ENCODE peak calls at places on chromosomes 7 and 10, in four cellular contexts. C is A549, T is HepG2, E is GM12878. G is an unnamed sample.
A peak's percentile ranks its signal among the peaks of the same experiment; 100 is the strongest.

GRCh38 chr7:138460649-138461607 is 869 bp downstream of the TRIM24 start:
- DNase-seq in C (peak; percentile 46), T (no peak), E (no peak), G (peak; percentile 83)

GRCh38 chr7:44973610-44974401 is 5.0 kb downstream of the MYO1G start:
- DNase-seq in T (peak; percentile 34), E (no peak), C (no peak), G (peak; percentile 76)

GRCh38 chr7:27186450-27187157 is 1.6 kb upstream of the HOXA11 start:
- DNase-seq in C (no peak), E (no peak), T (no peak), G (no peak)

GRCh38 chr10:98349508-98349922 is 65.5 kb downstream of the PYROXD2 start:
- DNase-seq in E (no peak), C (no peak), T (no peak), G (no peak)

GRCh38 chr7:49166441-49166840 is 242.1 kb downstream of the CDC14C start:
- DNase-seq in T (no peak), E (no peak), C (no peak), G (no peak)

GRCh38 chr7:129462445-129462844 is 28.2 kb downstream of the STRIP2 start:
- DNase-seq in C (no peak), E (no peak), T (no peak), G (no peak)

GRCh38 chr7:135386181-135386580 is 123.7 kb downstream of the CNOT4 start:
- DNase-seq in C (no peak), T (no peak), E (no peak), G (no peak)

GRCh38 chr10:58963101-58963534 is 213.3 kb upstream of the PHYHIPL start:
- DNase-seq in C (no peak), E (no peak), T (peak; percentile 70), G (no peak)

GRCh38 chr10:27513451-27514191 is 9.5 kb downstream of the RAB18 start:
- DNase-seq in T (no peak), C (no peak), E (no peak), G (no peak)

GRCh38 chr7:39819514-39819913 is 130.5 kb upstream of the CDK13 start:
- DNase-seq in C (no peak), T (no peak), E (no peak), G (no peak)

GRCh38 chr10:50619882-50620281 is 3.9 kb downstream of the SGMS1 start:
- DNase-seq in T (no peak), E (no peak), C (no peak), G (no peak)

GRCh38 chr7:84021292-84021898 is 173.2 kb downstream of the SEMA3A start:
- DNase-seq in C (no peak), T (no peak), E (no peak), G (no peak)
- TF ChIP-seq POLR2AphosphoS2 in C (no peak), T (no peak), E (no peak), G (no peak)

GRCh38 chr7:130890176-130891020 is 156.4 kb upstream of the KLF14 start:
- DNase-seq in T (no peak), C (no peak), E (no peak), G (no peak)
- TF ChIP-seq JUNB in T (no peak), C (no peak), E (no peak), G (no peak)

DNA sequence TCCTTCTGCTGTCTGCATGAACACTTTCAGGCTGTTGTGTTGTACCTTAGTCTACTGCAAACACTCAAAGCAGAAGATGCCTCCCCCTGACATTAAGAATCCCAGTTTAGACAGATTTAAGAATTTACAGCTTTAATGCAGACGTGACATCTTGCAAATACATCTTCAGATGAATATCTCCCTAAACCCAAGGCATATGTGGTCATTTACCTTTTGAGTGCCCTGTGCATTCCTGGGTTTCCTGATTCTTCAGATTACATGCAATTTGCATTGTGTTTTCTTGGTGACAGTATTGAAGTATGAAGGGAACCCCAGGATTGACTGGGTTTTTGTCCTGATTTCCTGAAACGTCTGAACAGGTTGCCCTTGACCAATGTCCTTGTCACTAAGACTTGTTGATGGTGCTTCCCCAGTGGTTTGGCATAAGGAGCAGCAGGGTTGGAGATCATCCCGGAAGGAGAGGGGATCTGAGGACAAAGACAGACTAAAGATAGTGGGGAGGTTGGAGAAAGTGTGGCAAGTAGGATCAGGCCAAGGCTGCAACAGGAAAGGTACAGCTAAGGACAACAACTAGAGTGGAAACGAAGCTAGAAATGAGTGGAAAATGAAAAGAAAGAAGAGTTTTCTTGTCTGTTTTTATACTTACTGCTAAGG is 123.8 kb upstream of the RHOBTB1 start:
- DNase-seq in T (no peak), E (no peak), C (no peak), G (no peak)
- TF ChIP-seq POLR2AphosphoS2 in T (no peak), E (no peak), C (no peak), G (no peak)

GRCh38 chr10:37685741-37686683 is 171.4 kb downstream of the ZNF248 start:
- DNase-seq in C (no peak), E (no peak), T (no peak), G (no peak)
- TF ChIP-seq JUNB in C (no peak), E (no peak), T (no peak), G (no peak)

DNA sequence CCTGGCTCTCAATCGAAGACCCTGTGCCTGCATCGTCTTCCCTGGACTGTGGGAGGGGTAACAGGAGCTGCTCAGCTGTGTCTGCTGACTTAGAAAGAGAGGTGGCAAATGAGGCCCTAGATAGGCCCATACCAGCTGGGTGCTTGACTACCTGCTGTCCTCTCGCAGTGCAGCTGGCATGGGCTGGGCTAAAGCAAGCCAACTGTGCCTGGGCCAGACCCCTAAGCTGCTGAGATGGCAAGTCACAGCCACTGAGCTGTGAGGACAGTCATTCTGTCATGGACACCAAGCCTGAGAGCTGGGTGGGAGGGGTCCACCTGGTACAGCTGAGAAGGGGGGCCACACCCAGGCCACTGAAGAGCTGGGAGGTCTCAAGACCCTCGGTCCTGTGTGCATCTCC is 45.8 kb upstream of the AQP1 start:
- DNase-seq in E (no peak), T (no peak), C (no peak), G (no peak)
- TF ChIP-seq POLR2AphosphoS2 in E (no peak), T (no peak), C (no peak), G (no peak)

GRCh38 chr10:132958886-132959295 is 16.5 kb upstream of the CFAP46 start:
- DNase-seq in E (no peak), C (no peak), T (no peak), G (no peak)
- TF ChIP-seq JUNB in E (no peak), C (no peak), T (no peak), G (no peak)

GRCh38 chr7:158891922-158892321 is 35.6 kb downstream of the DYNC2I1 start:
- DNase-seq in C (no peak), T (no peak), E (no peak), G (no peak)

GRCh38 chr7:158881731-158882130 is 25.4 kb downstream of the DYNC2I1 start:
- DNase-seq in T (no peak), C (no peak), E (no peak), G (no peak)

GRCh38 chr7:158885624-158886023 is 29.3 kb downstream of the DYNC2I1 start:
- DNase-seq in T (peak; percentile 12), E (no peak), C (peak; percentile 54), G (peak; percentile 52)

DNA sequence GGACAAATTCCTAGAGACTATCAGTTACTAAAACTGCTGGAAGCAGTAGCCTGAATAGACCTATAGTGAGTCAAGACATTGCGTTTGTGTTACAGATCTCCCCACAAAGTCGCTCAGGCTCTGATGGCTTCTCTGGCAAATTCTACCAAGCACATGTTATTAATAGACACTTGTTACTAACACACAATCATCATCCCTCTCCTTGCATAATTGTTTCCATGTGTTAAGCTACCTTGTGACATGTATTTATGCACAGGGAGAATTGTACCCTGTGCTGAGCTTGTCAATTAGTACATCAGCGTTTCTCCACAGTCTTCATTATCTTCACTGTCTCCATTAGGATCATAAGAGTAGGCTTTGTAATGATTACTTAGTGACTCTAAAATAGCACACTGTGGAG is 31.2 kb downstream of the DYNC2I1 start:
- DNase-seq in E (no peak), T (no peak), C (no peak), G (no peak)
- TF ChIP-seq POLR2AphosphoS2 in E (no peak), T (no peak), C (no peak), G (no peak)

G was measured in K562.